ENCODE peak calls at places on chromosome 21, in ten cellular contexts. N is left ventricle myocardium inferior; L is left lung; C is kidney epithelial cell; K is activated naive CD4-positive, alpha-beta T cell treated with Interleukin-2 at 50 U/mL for 16 hours; Q is dorsolateral prefrontal cortex; B is T1000; Z is Calu3; X is NCI-H146; J is AG20443. U is an unnamed sample.
A peak's percentile ranks its signal among the peaks of the same experiment; 100 is the strongest.

GRCh38 chr21:36696640-36697472 is 2.1 kb upstream of the SIM2 start:
- DNase-seq in N (no peak), L (peak; percentile 67), C (no peak), K (no peak), Q (no peak), B (no peak), Z (no peak), X (no peak), J (no peak), U (no peak)

GRCh38 chr21:42097860-42098259 is 26.7 kb downstream of the UMODL1 start:
- DNase-seq in N (no peak), L (peak; percentile 39), C (peak; percentile 94), K (no peak), Q (no peak), B (peak; percentile 65), Z (peak; percentile 59), X (peak; percentile 29), J (peak; percentile 95), U (no peak)

GRCh38 chr21:28671549-28672195 is 321.0 kb downstream of the LTN1 start:
- DNase-seq in N (no peak), L (no peak), C (no peak), K (no peak), Q (no peak), B (no peak), Z (no peak), X (no peak), J (peak; percentile 34), U (no peak)

GRCh38 chr21:32653326-32653901 is 41.2 kb upstream of the CFAP298 start:
- DNase-seq in N (no peak), L (no peak), C (no peak), K (no peak), Q (no peak), B (no peak), Z (peak; percentile 49), X (no peak), J (peak; percentile 40), U (no peak)

GRCh38 chr21:39004776-39005605 is 178.3 kb downstream of the PSMG1 start:
- DNase-seq in N (peak; percentile 64), L (no peak), C (no peak), K (no peak), Q (no peak), B (no peak), Z (no peak), X (peak; percentile 17), J (peak; percentile 68), U (no peak)

GRCh38 chr21:43885721-43886120 is 20.7 kb downstream of the AGPAT3 start:
- DNase-seq in N (no peak), L (no peak), C (no peak), K (no peak), Q (peak; percentile 29), B (no peak), Z (no peak), X (no peak), J (no peak), U (no peak)

GRCh38 chr21:33155457-33155856 is 74.3 kb upstream of the IFNAR2 start:
- DNase-seq in N (no peak), L (no peak), C (no peak), K (no peak), Q (no peak), B (no peak), Z (no peak), X (no peak), J (no peak), U (no peak)

GRCh38 chr21:44006017-44006624 is 6.0 kb upstream of the TRAPPC10 start:
- DNase-seq in N (no peak), L (no peak), C (peak; percentile 81), K (no peak), Q (no peak), B (no peak), Z (peak; percentile 47), X (no peak), J (peak; percentile 95), U (no peak)

GRCh38 chr21:35677298-35677841 is 383.0 kb downstream of the SETD4 start:
- DNase-seq in N (no peak), L (no peak), C (no peak), K (no peak), Q (no peak), B (no peak), Z (no peak), X (peak; percentile 17), J (no peak), U (no peak)

GRCh38 chr21:46024983-46025860 is 43.7 kb downstream of the COL6A1 start:
- DNase-seq in N (no peak), L (no peak), C (no peak), K (no peak), Q (no peak), B (no peak), Z (no peak), X (no peak), J (no peak), U (no peak)

GRCh38 chr21:44024895-44025353 is 12.8 kb downstream of the TRAPPC10 start:
- DNase-seq in N (peak; percentile 64), L (no peak), C (no peak), K (no peak), Q (peak; percentile 67), B (no peak), Z (no peak), X (no peak), J (peak; percentile 88), U (peak; percentile 41)

GRCh38 chr21:39519835-39520234 is 68.1 kb downstream of the SH3BGR start:
- DNase-seq in N (no peak), L (no peak), C (no peak), K (no peak), Q (no peak), B (no peak), Z (no peak), X (no peak), J (no peak), U (no peak)

GRCh38 chr21:39385299-39386145 is 36.6 kb upstream of the HMGN1 start:
- DNase-seq in N (peak; percentile 86), L (peak; percentile 92), C (peak; percentile 31), K (peak; percentile 62), Q (peak; percentile 87), B (peak; percentile 67), Z (peak; percentile 68), X (no peak), J (peak; percentile 93), U (peak; percentile 26)

GRCh38 chr21:44526096-44526997 is 13.6 kb downstream of the KRTAP10-1 start:
- DNase-seq in N (no peak), L (peak; percentile 43), C (no peak), K (no peak), Q (peak; percentile 17), B (no peak), Z (no peak), X (no peak), J (no peak), U (no peak)

GRCh38 chr21:42646076-42646825 is 7.2 kb upstream of the PDE9A start:
- DNase-seq in N (no peak), L (peak; percentile 51), C (no peak), K (no peak), Q (peak; percentile 31), B (no peak), Z (no peak), X (no peak), J (no peak), U (no peak)

GRCh38 chr21:37737996-37738395 is 178.3 kb downstream of the KCNJ6 start:
- DNase-seq in N (no peak), L (no peak), C (no peak), K (no peak), Q (no peak), B (no peak), Z (no peak), X (no peak), J (no peak), U (no peak)

GRCh38 chr21:17451364-17451869 is 61.4 kb upstream of the CXADR start:
- DNase-seq in N (no peak), L (no peak), C (no peak), K (no peak), Q (no peak), B (no peak), Z (no peak), X (no peak), J (peak; percentile 68), U (no peak)

GRCh38 chr21:17359781-17360180 is 153.1 kb upstream of the CXADR start:
- DNase-seq in N (no peak), L (no peak), C (no peak), K (no peak), Q (no peak), B (no peak), Z (no peak), X (no peak), J (no peak), U (no peak)

GRCh38 chr21:38229260-38229877 is 27.4 kb upstream of the KCNJ15 start:
- DNase-seq in N (no peak), L (no peak), C (no peak), K (no peak), Q (no peak), B (no peak), Z (no peak), X (no peak), J (no peak), U (no peak)

GRCh38 chr21:41973427-41973831 is 19.6 kb upstream of the C2CD2 start:
- DNase-seq in N (no peak), L (peak; percentile 38), C (no peak), K (no peak), Q (peak; percentile 31), B (no peak), Z (peak; percentile 12), X (no peak), J (no peak), U (no peak)

GRCh38 chr21:33229776-33230517 is at the start of gene IFNAR2:
- DNase-seq in N (peak; percentile 84), L (peak; percentile 97), C (no peak), K (peak; percentile 77), Q (peak; percentile 87), B (peak; percentile 43), Z (peak; percentile 75), X (peak; percentile 70), J (peak; percentile 98), U (peak; percentile 46)

GRCh38 chr21:41894922-41895557 is 15.9 kb upstream of the PRDM15 start:
- DNase-seq in N (no peak), L (no peak), C (peak; percentile 44), K (no peak), Q (no peak), B (no peak), Z (no peak), X (no peak), J (no peak), U (no peak)

GRCh38 chr21:25557170-25557569 is 50.1 kb downstream of the MRPL39 start:
- DNase-seq in N (no peak), L (no peak), C (no peak), K (no peak), Q (no peak), B (no peak), Z (no peak), X (no peak), J (no peak), U (no peak)

GRCh38 chr21:43800124-43800523 is 10.7 kb downstream of the RRP1 start:
- DNase-seq in N (no peak), L (no peak), C (no peak), K (no peak), Q (no peak), B (no peak), Z (no peak), X (no peak), J (no peak), U (no peak)

GRCh38 chr21:14766241-14766640 is 220.1 kb upstream of the SAMSN1 start:
- DNase-seq in N (no peak), L (no peak), C (no peak), K (no peak), Q (no peak), B (no peak), Z (no peak), X (no peak), J (no peak), U (no peak)

GRCh38 chr21:44874497-44875331 is 1.2 kb upstream of the PTTG1IP start:
- DNase-seq in N (peak; percentile 82), L (peak; percentile 90), C (no peak), K (peak; percentile 37), Q (no peak), B (no peak), Z (no peak), X (peak; percentile 10), J (no peak), U (no peak)

GRCh38 chr21:32757804-32758203 is 13.8 kb downstream of the PAXBP1 start:
- DNase-seq in N (no peak), L (no peak), C (no peak), K (no peak), Q (no peak), B (no peak), Z (no peak), X (peak; percentile 50), J (no peak), U (no peak)

GRCh38 chr21:33901421-33902288 is 13.9 kb downstream of the ATP5PO start:
- DNase-seq in N (no peak), L (no peak), C (no peak), K (no peak), Q (no peak), B (no peak), Z (peak; percentile 7), X (peak; percentile 33), J (peak; percentile 69), U (no peak)